ENCODE peak calls at places on chromosomes 6 and 20, in five cellular contexts. D, C, H, L and F are unnamed samples.

GRCh38 chr20:45097485-45098095 is 3.3 kb downstream of the KCNS1 start:
- DNase-seq in D (no peak), C (no peak), H (peak; percentile 42), L (peak; percentile 57), F (no peak)

GRCh38 chr6:6972456-6972855 is 135.3 kb upstream of the RREB1 start:
- DNase-seq in D (no peak), C (peak; percentile 52), H (no peak), L (no peak), F (no peak)

GRCh38 chr20:38843346-38843745 is 37.8 kb downstream of the PPP1R16B start:
- DNase-seq in D (no peak), C (no peak), H (no peak), L (no peak), F (no peak)

GRCh38 chr6:11772109-11772830 is 6.3 kb downstream of the ADTRP start:
- DNase-seq in D (no peak), C (peak; percentile 95), H (no peak), L (peak; percentile 70), F (no peak)

GRCh38 chr6:101779051-101779844 is 385.7 kb downstream of the GRIK2 start:
- DNase-seq in D (no peak), C (peak; percentile 75), H (no peak), L (no peak), F (no peak)

GRCh38 chr6:137589067-137589848 is 95.1 kb upstream of the OLIG3 start:
- DNase-seq in D (peak; percentile 48), C (peak; percentile 54), H (peak; percentile 50), L (peak; percentile 5), F (peak; percentile 34)

GRCh38 chr6:63352587-63353281 is 33.0 kb upstream of the LGSN start:
- DNase-seq in D (no peak), C (peak; percentile 52), H (peak; percentile 94), L (no peak), F (peak; percentile 95)

GRCh38 chr20:58447733-58448391 is 58.8 kb downstream of the VAPB start:
- DNase-seq in D (peak; percentile 30), C (peak; percentile 55), H (peak; percentile 58), L (peak; percentile 45), F (peak; percentile 54)

GRCh38 chr20:380763-381580 is 412 bp downstream of the TRIB3 start:
- DNase-seq in D (peak; percentile 12), C (no peak), H (peak; percentile 77), L (peak; percentile 74), F (peak; percentile 18)

GRCh38 chr6:148869589-148869988 is 122.8 kb downstream of the UST start:
- DNase-seq in D (no peak), C (peak; percentile 94), H (no peak), L (peak; percentile 86), F (no peak)

GRCh38 chr6:136782021-136782770 is 10.1 kb downstream of the MAP3K5 start:
- DNase-seq in D (no peak), C (peak; percentile 68), H (no peak), L (no peak), F (peak; percentile 67)